ENCODE peak calls at places on chromosomes 7 and 10, in four cellular contexts. C is A549, O is HepG2, P is SK-N-SH. E is an unnamed sample.
A peak's percentile ranks its signal among the peaks of the same experiment; 100 is the strongest.

GRCh38 chr7:124856299-124856888 is 73.2 kb downstream of the POT1 start:
- DNase-seq in C (peak; percentile 30), O (peak; percentile 37), P (peak; percentile 37), E (no peak)

GRCh38 chr7:2215851-2216250 is 16.9 kb downstream of the MAD1L1 start:
- DNase-seq in C (no peak), O (no peak), P (no peak), E (no peak)

GRCh38 chr7:78018541-78019456 is 220.2 kb downstream of the PHTF2 start:
- DNase-seq in C (peak; percentile 27), O (no peak), P (peak; percentile 52), E (no peak)

GRCh38 chr7:87152897-87153641 is 816 bp downstream of the DMTF1 start:
- DNase-seq in C (peak; percentile 7), O (peak; percentile 2), P (no peak), E (no peak)

GRCh38 chr10:103665439-103665838 is 171.9 kb downstream of the NEURL1 start:
- DNase-seq in C (no peak), O (no peak), P (no peak), E (no peak)

GRCh38 chr7:11817111-11817710 is 14.8 kb downstream of the THSD7A start:
- DNase-seq in C (no peak), O (no peak), P (no peak), E (no peak)

GRCh38 chr7:108088729-108089128 is 41.4 kb downstream of the LAMB4 start:
- DNase-seq in C (no peak), O (no peak), P (no peak), E (no peak)

GRCh38 chr10:124734311-124735166 is 9.6 kb downstream of the FAM53B start:
- DNase-seq in C (no peak), O (no peak), P (no peak), E (no peak)

GRCh38 chr7:21526007-21526406 is 16.8 kb upstream of the DNAH11 start:
- DNase-seq in C (peak; percentile 16), O (peak; percentile 5), P (peak; percentile 21), E (no peak)

GRCh38 chr7:151195616-151196450 is 8.8 kb upstream of the ASB10 start:
- DNase-seq in C (no peak), O (no peak), P (no peak), E (no peak)

GRCh38 chr10:20276127-20276979 is 460.1 kb downstream of the PLXDC2 start:
- DNase-seq in C (no peak), O (peak; percentile 65), P (no peak), E (no peak)

GRCh38 chr10:44060719-44061118 is 324.2 kb downstream of the CXCL12 start:
- DNase-seq in C (no peak), O (no peak), P (no peak), E (no peak)

GRCh38 chr7:143892527-143893300 is 9.3 kb downstream of the TCAF1 start:
- DNase-seq in C (peak; percentile 19), O (peak; percentile 68), P (no peak), E (peak; percentile 19)

GRCh38 chr10:7306147-7306546 is 104.7 kb downstream of the SFMBT2 start:
- DNase-seq in C (no peak), O (no peak), P (no peak), E (no peak)

DNA sequence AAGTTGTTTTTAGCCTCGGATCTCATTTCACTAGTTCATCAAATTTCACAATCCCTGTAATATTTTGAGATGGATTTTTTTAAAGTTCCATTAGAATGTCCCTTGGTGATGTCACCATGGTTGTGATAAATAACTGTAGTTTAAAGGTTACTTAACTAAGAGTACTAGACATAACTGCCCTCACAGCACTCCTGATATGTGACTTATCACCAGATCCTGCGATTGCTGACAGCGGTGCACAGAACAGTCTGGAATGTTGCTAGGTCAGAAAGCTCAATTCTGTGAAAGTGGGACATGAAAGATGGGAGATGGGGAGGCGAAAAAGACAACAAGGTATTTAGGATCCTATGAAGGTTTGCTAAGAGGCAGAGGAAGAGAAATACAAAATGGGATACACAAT is 40.2 kb downstream of the FAM13C start:
- DNase-seq in C (no peak), O (no peak), P (no peak), E (no peak)
- TF ChIP-seq PBX3 in C (no peak), O (no peak), P (no peak), E (no peak)

GRCh38 chr10:128072941-128073615 is 53.1 kb downstream of the MKI67 start:
- DNase-seq in C (no peak), O (no peak), P (no peak), E (no peak)
- TF ChIP-seq PBX3 in C (no peak), O (no peak), P (no peak), E (no peak)

GRCh38 chr10:4765428-4765827 is 60.6 kb upstream of the AKR1E2 start:
- DNase-seq in C (no peak), O (no peak), P (no peak), E (no peak)
- TF ChIP-seq PBX3 in C (no peak), O (no peak), P (peak; percentile 35), E (no peak)

GRCh38 chr7:69526570-69526969 is 71.7 kb upstream of the AUTS2 start:
- DNase-seq in C (no peak), O (no peak), P (no peak), E (no peak)

GRCh38 chr7:69527706-69528105 is 70.6 kb upstream of the AUTS2 start:
- DNase-seq in C (no peak), O (no peak), P (no peak), E (no peak)

GRCh38 chr7:69534461-69535041 is 63.7 kb upstream of the AUTS2 start:
- DNase-seq in C (no peak), O (no peak), P (no peak), E (no peak)

DNA sequence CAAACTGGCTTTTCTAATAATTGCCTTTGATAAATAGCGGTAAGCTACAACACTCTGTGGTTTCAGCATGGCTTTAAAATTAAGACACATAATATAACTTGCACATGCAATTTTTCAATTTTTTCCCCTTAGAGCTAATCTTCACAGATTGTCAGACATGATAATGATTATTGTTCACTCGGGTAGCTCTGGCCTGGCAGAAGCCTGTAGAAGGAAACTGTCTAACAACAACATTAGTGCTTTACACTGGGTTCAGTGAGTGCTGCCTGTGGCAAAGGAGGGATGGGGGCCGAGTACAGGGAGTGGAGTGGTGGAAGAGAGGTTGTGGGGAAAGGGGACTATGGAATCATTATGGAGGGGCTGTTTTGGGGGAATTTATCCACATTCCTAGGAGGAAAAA is 67.2 kb upstream of the AUTS2 start:
- DNase-seq in C (no peak), O (no peak), P (peak; percentile 71), E (no peak)
- TF ChIP-seq PBX3 in C (no peak), O (no peak), P (no peak), E (no peak)

DNA sequence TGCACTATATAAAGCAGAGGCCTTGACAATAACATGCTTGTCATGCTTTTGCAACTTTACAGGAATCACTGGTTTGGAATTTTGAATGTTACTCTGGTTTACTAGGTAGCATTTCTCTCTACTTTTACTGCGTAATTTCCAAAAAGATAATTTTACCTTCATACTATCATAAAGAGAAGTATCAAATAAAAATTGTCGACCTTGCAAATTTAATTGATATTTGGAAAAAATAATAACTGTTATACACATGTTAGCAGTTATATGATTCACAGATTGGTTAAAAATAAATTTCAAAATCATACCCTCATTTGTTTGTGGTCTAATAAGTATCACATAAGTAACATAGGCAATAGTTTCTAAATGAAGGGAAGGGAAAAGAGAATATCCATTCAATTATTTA is 228.5 kb upstream of the CACNA2D1 start:
- DNase-seq in C (no peak), O (no peak), P (no peak), E (no peak)
- TF ChIP-seq PBX3 in C (no peak), O (no peak), P (no peak), E (no peak)

GRCh38 chr7:47354831-47355541 is 226.9 kb downstream of the TNS3 start:
- DNase-seq in C (no peak), O (no peak), P (no peak), E (no peak)
- TF ChIP-seq PBX3 in C (no peak), O (no peak), P (no peak), E (no peak)

E was measured in GM12878.